ENCODE peak calls at places on chromosomes 2 and 18, in nine cellular contexts. K is GM23248, T is OCI-LY7, H is astrocyte, Z is hepatocyte, V is mammary epithelial cell, Q is H9, W is osteoblast, S is PC-9. N is an unnamed sample. For H3K79me2, the result is how much of the 10 kb centered on the place peaks cover.

GRCh38 chr18:68925268-68925667 is 127.4 kb downstream of the CCDC102B start:
- DNase-seq in K (peak), S (no peak), W (no peak), Z (peak), V (peak), T (no peak), H (no peak), Q (no peak), N (no peak)

GRCh38 chr2:217164008-217164407 is 304.1 kb upstream of the TNP1 start:
- DNase-seq in T (no peak), Q (no peak), V (no peak), W (no peak), H (no peak), Z (no peak), K (no peak), S (no peak), N (no peak)

GRCh38 chr2:28391564-28392296 is 928 bp upstream of the FOSL2 start:
- DNase-seq in Q (peak), K (peak), S (peak), T (peak), V (peak), H (peak), W (peak), Z (peak), N (peak)

GRCh38 chr18:74249181-74249968 is 42.4 kb downstream of the CYB5A start:
- DNase-seq in T (no peak), Z (peak), H (peak), Q (no peak), S (no peak), W (peak), V (peak), K (peak), N (peak)

GRCh38 chr2:189234991-189235390 is 55.4 kb upstream of the COL5A2 start:
- DNase-seq in V (no peak), S (no peak), K (peak), Q (no peak), H (no peak), W (no peak), T (no peak), Z (no peak), N (no peak)

GRCh38 chr2:38460313-38460712 is 83.2 kb upstream of the ATL2 start:
- DNase-seq in T (no peak), W (no peak), Z (no peak), V (no peak), S (no peak), Q (no peak), K (no peak), H (no peak), N (no peak)

GRCh38 chr2:38264649-38265322 is 112.3 kb downstream of the ATL2 start:
- DNase-seq in Q (no peak), K (no peak), V (no peak), S (no peak), T (no peak), H (peak), Z (no peak), W (no peak), N (peak)

GRCh38 chr2:11778923-11779757 is 32.7 kb downstream of the LPIN1 start:
- DNase-seq in T (peak), Z (peak), K (peak), W (peak), H (no peak), S (peak), V (peak), Q (peak), N (peak)

GRCh38 chr2:42801388-42801787 is 9.0 kb upstream of the HAAO start:
- DNase-seq in K (peak), H (no peak), V (no peak), Z (no peak), Q (no peak), S (no peak), T (no peak), W (no peak), N (no peak)

GRCh38 chr2:74017181-74017580 is 32.5 kb downstream of the TET3 start:
- DNase-seq in T (no peak), S (no peak), Z (no peak), Q (no peak), K (no peak), H (no peak), W (no peak), V (no peak), N (no peak)

GRCh38 chr2:74020717-74021406 is 36.2 kb downstream of the TET3 start:
- DNase-seq in K (no peak), T (peak), W (no peak), Z (no peak), H (no peak), Q (no peak), S (no peak), V (no peak), N (no peak)

GRCh38 chr2:74024216-74024615 is 39.5 kb downstream of the TET3 start:
- DNase-seq in Q (no peak), V (no peak), T (no peak), Z (no peak), K (no peak), H (no peak), S (no peak), W (no peak), N (no peak)

GRCh38 chr2:74021407-74021755 is 36.7 kb downstream of the TET3 start:
- DNase-seq in V (no peak), Q (no peak), S (no peak), K (no peak), W (no peak), H (no peak), Z (no peak), T (no peak), N (no peak)

GRCh38 chr2:74019516-74019915 is 34.8 kb downstream of the TET3 start:
- DNase-seq in Q (no peak), T (no peak), K (no peak), V (no peak), H (no peak), S (no peak), W (no peak), Z (no peak), N (no peak)
- H3K79me2 ChIP-seq in Q (under half), T (under half), K (half or more), V (half or more), H (half or more), S (half or more), W (under half), Z (half or more), N (under half)

DNA sequence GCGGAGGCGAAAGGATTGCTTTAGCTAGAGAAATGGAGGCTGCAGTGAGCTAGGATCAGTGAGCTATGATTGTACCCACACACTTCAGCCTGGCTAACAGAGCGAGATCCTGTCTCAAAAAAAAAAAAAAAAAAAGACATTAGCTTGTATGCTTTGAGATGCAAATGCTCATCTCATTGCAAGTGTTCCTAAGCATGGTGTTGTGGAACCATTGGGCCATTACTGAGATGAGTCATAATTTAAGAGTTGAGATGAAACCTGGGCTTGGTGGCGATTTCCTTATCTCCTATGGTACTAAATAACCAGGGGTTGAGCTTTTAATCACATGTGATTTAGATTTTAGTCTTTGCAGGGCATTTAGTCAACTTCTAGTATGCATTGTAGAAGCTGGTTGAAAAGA is 2.2 kb downstream of the PLEKHA3 start:
- DNase-seq in Z (peak), T (peak), V (no peak), S (no peak), Q (no peak), H (no peak), K (peak), W (peak), N (no peak)
- H3K79me2 ChIP-seq in Z (half or more), T (under half), V (half or more), S (half or more), Q (under half), H (half or more), K (half or more), W (half or more), N (under half)

DNA sequence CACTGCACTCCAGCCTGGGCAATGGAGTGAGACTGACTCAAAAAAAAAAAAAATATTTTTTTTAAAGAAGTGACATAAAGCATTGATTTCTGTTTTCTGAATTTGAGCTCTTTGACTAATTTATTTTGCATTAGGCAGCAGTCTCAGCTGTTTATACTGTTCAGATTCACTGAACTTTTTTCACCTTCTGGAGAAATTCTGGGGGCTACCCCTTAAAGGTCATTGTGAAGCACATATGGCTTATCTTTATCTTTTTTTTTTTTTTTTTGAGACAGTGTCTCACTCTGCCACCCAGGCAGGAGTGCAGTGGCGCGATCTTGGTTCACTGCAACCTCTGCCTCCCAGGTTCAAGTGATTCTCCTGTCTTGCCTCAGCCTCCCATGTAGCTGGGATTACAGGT is 12.9 kb downstream of the PHLPP1 start:
- DNase-seq in Z (no peak), T (no peak), W (no peak), V (no peak), H (no peak), S (no peak), Q (no peak), K (no peak), N (no peak)
- H3K79me2 ChIP-seq in Z (half or more), T (under half), W (under half), V (half or more), H (half or more), S (half or more), Q (half or more), K (half or more), N (under half)

GRCh38 chr2:275457-275856 is 10.7 kb downstream of the ACP1 start:
- DNase-seq in H (no peak), S (no peak), Q (no peak), W (no peak), V (no peak), K (no peak), T (peak), Z (no peak), N (no peak)
- H3K79me2 ChIP-seq in H (half or more), S (under half), Q (under half), W (half or more), V (half or more), K (half or more), T (half or more), Z (half or more), N (under half)

DNA sequence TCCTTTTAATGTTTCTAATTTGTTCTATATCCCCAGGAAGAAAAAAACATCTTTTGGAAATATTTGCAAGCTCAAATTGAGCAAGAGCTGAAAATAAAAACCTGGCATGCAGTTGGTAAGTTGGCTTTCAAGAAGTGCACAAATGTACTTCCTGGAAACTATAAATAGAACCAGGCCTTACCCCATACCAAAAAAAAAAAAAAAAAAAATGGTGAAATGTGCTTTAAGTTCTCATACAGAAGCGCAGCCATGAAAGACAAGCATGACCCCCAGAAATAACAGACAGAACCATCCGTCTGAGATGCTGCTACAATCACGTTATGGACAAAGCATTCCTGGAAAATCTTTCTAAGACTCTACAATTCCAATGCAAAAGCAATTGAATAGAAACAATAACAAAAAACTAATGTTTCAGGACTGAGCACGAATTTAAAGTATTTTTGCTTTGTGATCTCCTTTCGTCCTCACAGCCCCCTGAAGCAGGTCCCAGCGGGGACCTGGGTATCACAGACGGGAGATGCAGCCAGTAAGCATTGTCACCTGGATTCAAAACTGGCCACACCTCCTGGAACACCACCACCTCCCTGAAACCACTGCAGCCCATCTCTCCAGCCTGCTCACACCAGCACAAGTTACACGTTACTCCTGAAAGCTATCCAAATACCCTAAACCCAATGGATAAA is 178.3 kb downstream of the HDAC4 start:
- DNase-seq in Q (no peak), S (peak), H (no peak), W (no peak), T (no peak), Z (no peak), V (no peak), K (peak), N (no peak)
- H3K79me2 ChIP-seq in Q (under half), S (under half), H (under half), W (under half), T (under half), Z (half or more), V (under half), K (under half), N (under half)

GRCh38 chr2:145221511-145221910 is 701.6 kb upstream of the ZEB2 start:
- DNase-seq in H (peak), Q (no peak), Z (no peak), K (no peak), V (no peak), W (no peak), T (no peak), S (no peak), N (no peak)

GRCh38 chr2:145221032-145221431 is 701.1 kb upstream of the ZEB2 start:
- DNase-seq in K (no peak), S (no peak), Q (no peak), T (peak), H (no peak), V (no peak), Z (no peak), W (no peak), N (no peak)

GRCh38 chr2:145220496-145220895 is 700.6 kb upstream of the ZEB2 start:
- DNase-seq in S (no peak), K (no peak), Q (no peak), W (no peak), V (no peak), Z (no peak), H (no peak), T (peak), N (no peak)
- H3K79me2 ChIP-seq in S (under half), K (under half), Q (under half), W (under half), V (under half), Z (under half), H (under half), T (under half), N (under half)

DNA sequence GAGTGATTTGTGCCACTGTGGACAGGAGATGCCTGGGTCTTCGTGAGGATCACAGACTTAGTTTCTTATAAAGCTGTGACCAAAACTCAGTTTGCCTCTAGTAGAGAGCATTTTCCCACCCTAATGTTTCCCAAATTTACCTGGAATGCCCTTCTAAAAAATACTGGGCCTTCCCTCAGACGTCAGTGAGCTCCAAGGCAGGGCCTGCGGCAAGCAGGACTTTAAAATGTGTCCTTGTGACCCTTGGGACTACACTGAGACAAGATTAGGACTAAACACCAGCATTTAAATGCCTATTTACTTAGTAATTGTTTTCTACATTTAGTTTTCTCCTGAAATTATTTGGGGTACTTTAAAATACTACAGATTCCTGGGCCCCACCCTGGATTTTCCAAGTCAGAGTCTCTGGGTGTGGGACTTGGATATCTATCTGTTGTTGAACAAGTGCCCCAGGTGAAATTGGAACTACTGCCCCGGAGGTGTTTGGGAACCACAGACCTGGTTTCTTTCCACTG is 14.3 kb downstream of the GATA6 start:
- DNase-seq in S (no peak), K (no peak), Q (no peak), Z (no peak), H (no peak), V (no peak), T (no peak), W (no peak), N (no peak)
- H3K79me2 ChIP-seq in S (under half), K (under half), Q (under half), Z (half or more), H (half or more), V (under half), T (under half), W (under half), N (under half)

DNA sequence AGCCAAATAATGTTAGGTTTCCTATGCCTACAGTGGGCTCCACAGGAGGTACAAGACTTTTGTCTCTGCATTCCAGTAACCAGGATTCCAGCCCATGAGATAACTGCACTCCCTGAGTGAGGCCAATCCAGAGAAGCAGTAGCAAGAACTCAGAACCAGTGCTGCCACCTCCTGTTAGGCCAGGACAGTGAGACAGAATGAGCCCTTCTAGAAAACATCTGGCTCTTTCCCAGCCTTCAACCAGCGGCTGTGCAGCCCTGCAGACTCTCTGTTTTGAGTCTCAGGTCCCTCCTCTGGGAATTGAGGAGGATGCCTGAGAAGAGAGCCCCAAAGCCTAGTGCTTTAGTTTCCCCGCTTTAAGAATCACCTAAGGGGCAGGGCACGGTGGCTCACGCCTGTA is 44.2 kb downstream of the ARID5A start:
- DNase-seq in Q (peak), Z (peak), S (no peak), K (peak), T (peak), W (peak), H (peak), V (peak), N (no peak)
- H3K79me2 ChIP-seq in Q (under half), Z (under half), S (under half), K (under half), T (under half), W (under half), H (under half), V (under half), N (under half)